ENCODE peak calls at places on chromosomes 7 and 10, in four cellular contexts. Z is esophagus squamous epithelium, F is sigmoid colon, O is right lobe of liver. U is an unnamed sample.

GRCh38 chr7:101688995-101689907 is 60.2 kb upstream of the MYL10 start:
- DNase-seq in O (no peak), Z (no peak), F (no peak), U (no peak)

GRCh38 chr10:114045071-114045737 is 1.5 kb downstream of the ADRB1 start:
- DNase-seq in F (peak; percentile 75), Z (no peak), O (peak; percentile 62), U (peak; percentile 23)

GRCh38 chr7:30740417-30741181 is 11.3 kb upstream of the INMT start:
- DNase-seq in O (peak; percentile 73), Z (no peak), F (peak; percentile 83), U (peak; percentile 83)

GRCh38 chr10:69901623-69902505 is 100.2 kb downstream of the COL13A1 start:
- DNase-seq in O (peak; percentile 74), Z (no peak), F (no peak), U (peak; percentile 66)

GRCh38 chr10:4025339-4025738 is 240.3 kb upstream of the KLF6 start:
- DNase-seq in O (no peak), Z (no peak), F (no peak), U (no peak)

GRCh38 chr7:111381590-111381989 is 180.7 kb downstream of the IMMP2L start:
- DNase-seq in O (no peak), F (no peak), Z (no peak), U (no peak)

GRCh38 chr10:92839191-92840085 is 8.9 kb upstream of the EXOC6 start:
- DNase-seq in O (peak; percentile 75), Z (no peak), F (no peak), U (peak; percentile 68)

GRCh38 chr10:114806572-114807391 is 14.8 kb upstream of the FHIP2A start:
- DNase-seq in Z (no peak), O (no peak), F (no peak), U (no peak)

GRCh38 chr10:15796762-15797161 is 63.5 kb downstream of the MINDY3 start:
- DNase-seq in F (no peak), Z (no peak), O (no peak), U (no peak)

GRCh38 chr7:54839538-54840213 is 80.7 kb upstream of the SEC61G start:
- DNase-seq in F (peak; percentile 76), O (peak; percentile 86), Z (no peak), U (peak; percentile 35)

GRCh38 chr7:131489881-131490280 is 66.5 kb downstream of the PODXL start:
- DNase-seq in O (no peak), F (no peak), Z (no peak), U (no peak)

GRCh38 chr10:89296227-89296648 is 5.6 kb upstream of the IFIT2 start:
- DNase-seq in O (peak; percentile 53), Z (no peak), F (no peak), U (no peak)

GRCh38 chr10:32650246-32650655 is 204.3 kb downstream of the CCDC7 start:
- DNase-seq in O (no peak), Z (no peak), F (no peak), U (no peak)
- TF ChIP-seq CTCF in O (no peak), Z (no peak), F (no peak), U (no peak)

GRCh38 chr10:110224992-110225391 is 17.6 kb downstream of the MXI1 start:
- DNase-seq in O (no peak), F (no peak), Z (no peak), U (no peak)

GRCh38 chr10:110226555-110226925 is 19.1 kb downstream of the MXI1 start:
- DNase-seq in F (peak; percentile 97), Z (peak; percentile 93), O (peak; percentile 97), U (peak; percentile 94)

GRCh38 chr10:110226926-110227641 is 19.7 kb downstream of the MXI1 start:
- DNase-seq in Z (peak; percentile 93), F (peak; percentile 85), O (peak; percentile 86), U (peak; percentile 75)

GRCh38 chr10:110225441-110225755 is 18.0 kb downstream of the MXI1 start:
- DNase-seq in F (no peak), O (no peak), Z (no peak), U (no peak)

DNA sequence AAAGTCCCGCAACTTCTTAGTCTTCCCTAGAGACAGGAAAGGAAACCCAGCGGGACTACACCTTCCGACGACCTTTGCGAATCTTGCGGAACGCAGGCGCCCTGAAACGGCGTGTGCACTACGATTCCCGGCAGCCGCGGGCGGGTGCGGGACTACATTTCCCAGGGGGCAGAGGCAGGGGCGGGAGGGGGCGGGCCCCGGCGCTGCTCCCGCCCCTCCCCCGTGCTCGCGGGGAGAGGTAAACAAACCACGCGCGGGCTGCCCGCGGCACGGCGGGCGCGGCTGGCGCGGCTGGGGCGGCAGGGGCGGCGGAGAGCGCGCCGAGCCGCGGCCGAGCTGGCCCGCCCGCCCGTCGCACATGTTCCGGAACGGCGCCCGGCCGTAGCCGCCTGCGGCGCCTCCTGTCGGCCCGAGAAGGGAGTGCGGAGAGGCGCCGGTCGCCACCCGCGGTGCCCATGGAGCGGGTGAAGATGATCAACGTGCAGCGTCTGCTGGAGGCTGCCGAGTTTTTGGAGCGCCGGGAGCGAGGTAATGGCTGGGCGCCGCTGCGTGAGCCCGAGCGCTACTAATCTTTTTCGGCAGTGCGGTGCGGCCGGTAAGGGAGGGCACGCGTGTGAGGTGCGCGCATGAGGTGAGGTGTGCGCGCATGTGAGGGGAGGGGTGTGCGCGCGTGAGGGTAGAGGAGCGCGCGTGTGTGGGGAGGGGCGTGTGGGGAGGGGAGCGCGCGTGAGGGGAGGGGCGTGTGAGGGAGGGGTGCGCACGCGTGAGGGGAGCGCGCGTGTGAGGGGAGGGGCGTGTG is 18.6 kb downstream of the MXI1 start:
- DNase-seq in F (peak; percentile 97), O (peak; percentile 94), Z (peak; percentile 53), U (peak; percentile 93)
- TF ChIP-seq POLR2A in F (no peak), O (peak; percentile 54), Z (no peak), U (peak; percentile 36)

GRCh38 chr7:71682841-71683341 is 550.9 kb downstream of the GALNT17 start:
- DNase-seq in Z (no peak), F (no peak), O (no peak), U (no peak)

GRCh38 chr7:71687831-71688599 is 556.1 kb downstream of the GALNT17 start:
- DNase-seq in O (no peak), Z (no peak), F (no peak), U (no peak)

GRCh38 chr7:71679480-71679879 is 547.5 kb downstream of the GALNT17 start:
- DNase-seq in F (no peak), Z (no peak), O (no peak), U (no peak)

GRCh38 chr7:71682181-71682580 is 550.2 kb downstream of the GALNT17 start:
- DNase-seq in O (no peak), Z (no peak), F (no peak), U (no peak)

DNA sequence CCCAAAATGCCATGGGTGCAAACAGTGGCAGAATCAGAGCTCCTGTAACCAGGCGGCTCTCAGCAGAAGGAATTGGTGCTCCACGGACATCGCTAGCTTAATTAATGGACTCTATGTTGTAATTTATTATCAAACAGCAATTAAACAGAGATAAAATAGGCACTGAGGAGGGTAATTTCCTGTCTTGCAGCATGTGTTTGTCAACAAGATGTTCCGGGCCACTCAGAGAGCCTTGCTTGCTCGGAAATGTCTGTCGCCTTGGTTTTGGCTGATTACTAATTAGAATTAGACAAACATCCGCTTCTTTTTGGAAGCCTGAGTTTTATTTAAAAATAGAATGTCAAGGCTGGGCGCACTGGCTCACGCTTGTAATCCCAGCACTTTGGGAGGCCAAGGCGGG is 551.4 kb downstream of the GALNT17 start:
- DNase-seq in Z (no peak), O (no peak), F (no peak), U (no peak)
- H3K4me3 ChIP-seq in Z (no peak overlapping the region), O (no peak overlapping the region), F (no peak overlapping the region), U (no peak overlapping the region)

DNA sequence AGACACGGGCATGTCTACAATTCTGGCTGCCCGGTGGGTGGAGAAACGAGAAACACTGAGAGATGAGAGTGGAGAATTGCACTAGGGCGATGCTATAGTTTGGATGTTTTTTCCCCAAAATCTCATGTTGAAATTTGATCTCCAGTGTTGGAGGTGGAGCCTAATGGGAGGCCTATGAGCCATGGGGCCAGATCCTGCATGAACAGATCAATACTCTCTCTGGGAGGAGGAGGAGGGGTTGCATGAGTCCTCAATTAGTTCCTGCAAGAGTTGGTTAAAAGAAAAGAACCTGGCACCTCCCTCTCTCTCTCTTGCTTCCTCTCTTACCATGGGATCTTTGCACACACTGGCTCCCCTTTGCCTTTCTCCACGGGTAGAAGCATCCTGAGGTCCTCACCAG is 299.1 kb downstream of the CALN1 start:
- DNase-seq in O (no peak), F (no peak), Z (no peak), U (no peak)
- TF ChIP-seq CTCF in O (no peak), F (no peak), Z (no peak), U (no peak)

DNA sequence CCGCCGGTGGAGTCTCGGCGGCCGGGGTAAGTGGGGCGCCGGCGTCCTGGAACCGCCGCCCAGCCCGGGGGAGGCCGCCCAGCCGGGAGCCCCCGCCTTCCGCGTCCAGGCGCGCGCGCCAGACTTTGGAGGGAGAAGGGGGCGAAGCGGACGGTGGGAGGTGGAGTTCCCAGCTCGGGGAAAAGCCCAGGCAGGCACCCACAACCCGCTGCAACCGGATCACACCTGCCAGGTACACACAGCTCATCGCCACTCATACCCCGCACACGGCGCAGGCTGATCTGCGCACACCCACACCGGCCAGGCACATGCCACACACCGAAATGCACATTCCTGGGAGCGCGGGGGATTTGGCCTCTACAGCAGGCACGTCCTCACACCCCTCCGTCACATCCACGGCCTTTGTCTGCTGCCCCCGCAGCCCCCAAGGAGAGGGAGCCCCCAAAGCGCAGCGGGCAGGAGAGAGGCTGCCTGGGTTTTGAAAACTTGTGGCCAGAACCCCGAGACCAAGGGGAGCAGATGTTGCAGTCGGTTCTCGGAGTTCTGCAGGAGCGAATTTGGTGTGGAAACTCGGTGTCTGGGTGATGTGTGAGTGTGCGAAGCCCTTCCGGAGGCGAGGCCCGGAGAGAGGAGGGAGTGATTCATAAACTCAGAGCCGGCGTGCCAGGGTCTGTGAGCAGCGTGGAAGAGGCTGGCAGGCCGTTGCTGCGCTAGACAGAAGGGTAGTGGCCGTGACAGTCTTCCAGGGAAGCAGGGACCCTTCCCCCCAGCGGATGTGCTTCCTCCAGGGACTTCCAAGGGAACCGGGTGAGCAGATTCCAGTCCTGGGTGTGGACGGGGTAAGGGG is 697 bp downstream of the CHST3 start:
- DNase-seq in O (no peak), Z (no peak), F (peak; percentile 92), U (peak; percentile 44)
- TF ChIP-seq POLR2A in O (no peak), Z (no peak), F (no peak), U (peak; percentile 28)

DNA sequence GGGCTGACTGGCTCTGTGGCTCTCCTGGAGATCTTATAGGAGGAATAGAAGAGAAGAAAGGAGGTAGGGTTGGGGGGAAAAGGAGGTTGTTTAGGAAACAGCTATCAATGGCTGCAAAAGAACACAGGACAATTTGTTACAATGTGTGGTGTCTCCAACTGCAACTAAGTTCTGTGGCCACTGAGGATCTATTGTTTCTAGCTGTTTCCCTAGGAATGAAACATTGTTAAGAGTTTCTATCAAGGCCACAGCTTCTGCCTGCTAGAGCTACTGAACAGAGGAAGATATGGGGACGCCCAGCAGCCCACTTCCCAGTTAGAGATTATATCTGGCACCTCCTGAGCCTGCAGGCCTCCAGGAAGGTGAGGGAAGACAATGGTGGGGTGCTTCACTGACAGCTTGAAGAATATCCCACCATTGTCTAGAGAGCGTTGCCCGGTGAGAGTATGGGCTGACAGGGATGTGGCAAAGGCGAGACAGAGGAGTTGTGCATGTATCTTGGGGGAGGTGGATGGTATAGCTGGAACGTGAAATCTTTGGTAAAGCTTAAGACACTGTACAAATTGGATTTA is 4.0 kb downstream of the SCD start:
- DNase-seq in F (no peak), Z (no peak), O (no peak), U (no peak)
- H3K4me3 ChIP-seq in F (no peak overlapping the region), Z (no peak overlapping the region), O (no peak overlapping the region), U (no peak overlapping the region)